ENCODE peak calls at places on chromosomes 6 and 20, in seven cellular contexts. One of them, this sample, is unnamed.

GRCh38 chr20:6916938-6917337 is 149.5 kb downstream of the BMP2 start:
- DNase-seq in dorsolateral prefrontal cortex: no peak
- DNase-seq in OCI-LY7: no peak
- DNase-seq in lower leg skin: no peak
- DNase-seq in esophagus muscularis mucosa: no peak
- DNase-seq in choroid plexus epithelial cell: no peak
- DNase-seq in IMR-90: no peak
- DNase-seq in this sample: no peak

GRCh38 chr6:80338201-80338836 is 231.8 kb downstream of the BCKDHB start:
- DNase-seq in choroid plexus epithelial cell: peak
- DNase-seq in lower leg skin: no peak
- DNase-seq in OCI-LY7: peak
- DNase-seq in esophagus muscularis mucosa: no peak
- DNase-seq in IMR-90: peak
- DNase-seq in dorsolateral prefrontal cortex: peak
- DNase-seq in this sample: peak

GRCh38 chr20:17857639-17858449 is 110.8 kb downstream of the SNX5 start:
- DNase-seq in lower leg skin: no peak
- DNase-seq in IMR-90: no peak
- DNase-seq in dorsolateral prefrontal cortex: no peak
- DNase-seq in esophagus muscularis mucosa: no peak
- DNase-seq in choroid plexus epithelial cell: no peak
- DNase-seq in OCI-LY7: no peak
- DNase-seq in this sample: no peak

GRCh38 chr20:50595988-50596693 is 86.0 kb downstream of the PTPN1 start:
- DNase-seq in dorsolateral prefrontal cortex: no peak
- DNase-seq in OCI-LY7: no peak
- DNase-seq in choroid plexus epithelial cell: peak
- DNase-seq in esophagus muscularis mucosa: no peak
- DNase-seq in lower leg skin: no peak
- DNase-seq in IMR-90: peak
- DNase-seq in this sample: no peak

GRCh38 chr6:90471297-90471696 is 115.6 kb downstream of the MAP3K7 start:
- DNase-seq in choroid plexus epithelial cell: no peak
- DNase-seq in dorsolateral prefrontal cortex: no peak
- DNase-seq in OCI-LY7: no peak
- DNase-seq in lower leg skin: no peak
- DNase-seq in esophagus muscularis mucosa: no peak
- DNase-seq in IMR-90: no peak
- DNase-seq in this sample: no peak

GRCh38 chr20:35978041-35978513 is 9.7 kb downstream of the CNBD2 start:
- DNase-seq in lower leg skin: peak
- DNase-seq in IMR-90: peak
- DNase-seq in dorsolateral prefrontal cortex: no peak
- DNase-seq in OCI-LY7: no peak
- DNase-seq in esophagus muscularis mucosa: no peak
- DNase-seq in choroid plexus epithelial cell: peak
- DNase-seq in this sample: no peak

GRCh38 chr6:150535818-150536220 is 63.9 kb upstream of the PLEKHG1 start:
- DNase-seq in esophagus muscularis mucosa: no peak
- DNase-seq in lower leg skin: no peak
- DNase-seq in dorsolateral prefrontal cortex: no peak
- DNase-seq in IMR-90: no peak
- DNase-seq in choroid plexus epithelial cell: no peak
- DNase-seq in OCI-LY7: no peak
- DNase-seq in this sample: no peak

GRCh38 chr6:82904860-82905259 is 160.8 kb downstream of the UBE3D start:
- DNase-seq in IMR-90: no peak
- DNase-seq in choroid plexus epithelial cell: no peak
- DNase-seq in lower leg skin: no peak
- DNase-seq in OCI-LY7: no peak
- DNase-seq in dorsolateral prefrontal cortex: no peak
- DNase-seq in esophagus muscularis mucosa: no peak
- DNase-seq in this sample: no peak

GRCh38 chr6:34709386-34709785 is 12.8 kb upstream of the ILRUN start:
- DNase-seq in esophagus muscularis mucosa: no peak
- DNase-seq in OCI-LY7: no peak
- DNase-seq in choroid plexus epithelial cell: peak
- DNase-seq in dorsolateral prefrontal cortex: peak
- DNase-seq in lower leg skin: no peak
- DNase-seq in IMR-90: peak
- DNase-seq in this sample: peak

GRCh38 chr6:75528423-75528822 is 34.8 kb upstream of the FILIP1 start:
- DNase-seq in esophagus muscularis mucosa: no peak
- DNase-seq in lower leg skin: no peak
- DNase-seq in choroid plexus epithelial cell: no peak
- DNase-seq in IMR-90: peak
- DNase-seq in OCI-LY7: no peak
- DNase-seq in dorsolateral prefrontal cortex: no peak
- DNase-seq in this sample: peak

GRCh38 chr20:12207875-12208274 is 290.2 kb downstream of the BTBD3 start:
- DNase-seq in dorsolateral prefrontal cortex: no peak
- DNase-seq in IMR-90: peak
- DNase-seq in OCI-LY7: peak
- DNase-seq in lower leg skin: no peak
- DNase-seq in choroid plexus epithelial cell: peak
- DNase-seq in esophagus muscularis mucosa: no peak
- DNase-seq in this sample: peak

GRCh38 chr20:57662028-57662312 is 41.7 kb upstream of the ZBP1 start:
- DNase-seq in OCI-LY7: no peak
- DNase-seq in IMR-90: no peak
- DNase-seq in lower leg skin: peak
- DNase-seq in esophagus muscularis mucosa: no peak
- DNase-seq in choroid plexus epithelial cell: no peak
- DNase-seq in dorsolateral prefrontal cortex: no peak
- DNase-seq in this sample: no peak

GRCh38 chr6:39824030-39824926 is 32.1 kb downstream of the DAAM2 start:
- DNase-seq in OCI-LY7: no peak
- DNase-seq in dorsolateral prefrontal cortex: no peak
- DNase-seq in IMR-90: no peak
- DNase-seq in lower leg skin: no peak
- DNase-seq in choroid plexus epithelial cell: no peak
- DNase-seq in esophagus muscularis mucosa: no peak
- DNase-seq in this sample: no peak

GRCh38 chr20:2559641-2560040 is 23.3 kb downstream of the TMC2 start:
- DNase-seq in IMR-90: no peak
- DNase-seq in dorsolateral prefrontal cortex: no peak
- DNase-seq in choroid plexus epithelial cell: no peak
- DNase-seq in esophagus muscularis mucosa: no peak
- DNase-seq in OCI-LY7: no peak
- DNase-seq in lower leg skin: no peak
- DNase-seq in this sample: no peak

GRCh38 chr6:123715243-123715863 is 78.6 kb upstream of the TRDN start:
- DNase-seq in OCI-LY7: peak
- DNase-seq in choroid plexus epithelial cell: peak
- DNase-seq in IMR-90: no peak
- DNase-seq in esophagus muscularis mucosa: no peak
- DNase-seq in lower leg skin: no peak
- DNase-seq in dorsolateral prefrontal cortex: no peak
- DNase-seq in this sample: no peak

GRCh38 chr20:1804554-1804956 is 90.7 kb upstream of the SIRPA start:
- DNase-seq in choroid plexus epithelial cell: no peak
- DNase-seq in lower leg skin: peak
- DNase-seq in IMR-90: no peak
- DNase-seq in dorsolateral prefrontal cortex: no peak
- DNase-seq in esophagus muscularis mucosa: no peak
- DNase-seq in OCI-LY7: no peak
- DNase-seq in this sample: no peak

GRCh38 chr6:121780325-121781313 is 345.2 kb downstream of the GJA1 start:
- DNase-seq in lower leg skin: peak
- DNase-seq in dorsolateral prefrontal cortex: peak
- DNase-seq in IMR-90: peak
- DNase-seq in OCI-LY7: no peak
- DNase-seq in esophagus muscularis mucosa: peak
- DNase-seq in choroid plexus epithelial cell: peak
- DNase-seq in this sample: peak

GRCh38 chr6:22149081-22149480 is 147.8 kb downstream of the PRL start:
- DNase-seq in esophagus muscularis mucosa: no peak
- DNase-seq in OCI-LY7: no peak
- DNase-seq in lower leg skin: no peak
- DNase-seq in dorsolateral prefrontal cortex: no peak
- DNase-seq in IMR-90: no peak
- DNase-seq in choroid plexus epithelial cell: no peak
- DNase-seq in this sample: no peak

GRCh38 chr6:36742146-36742545 is 44.5 kb downstream of the RAB44 start:
- DNase-seq in lower leg skin: no peak
- DNase-seq in choroid plexus epithelial cell: no peak
- DNase-seq in IMR-90: no peak
- DNase-seq in esophagus muscularis mucosa: no peak
- DNase-seq in OCI-LY7: no peak
- DNase-seq in dorsolateral prefrontal cortex: no peak
- DNase-seq in this sample: no peak

GRCh38 chr6:26195376-26195923 is 108.2 kb downstream of the HFE start:
- DNase-seq in IMR-90: peak
- DNase-seq in OCI-LY7: peak
- DNase-seq in esophagus muscularis mucosa: peak
- DNase-seq in lower leg skin: peak
- DNase-seq in dorsolateral prefrontal cortex: peak
- DNase-seq in choroid plexus epithelial cell: peak
- DNase-seq in this sample: peak
- H3K4me3 ChIP-seq in IMR-90: peak
- H3K4me3 ChIP-seq in OCI-LY7: peak
- H3K4me3 ChIP-seq in esophagus muscularis mucosa: peak
- H3K4me3 ChIP-seq in lower leg skin: peak
- H3K4me3 ChIP-seq in dorsolateral prefrontal cortex: peak
- H3K4me3 ChIP-seq in choroid plexus epithelial cell: peak
- H3K4me3 ChIP-seq in this sample: peak

GRCh38 chr6:2485116-2485515 is 239.7 kb upstream of the GMDS start:
- DNase-seq in dorsolateral prefrontal cortex: no peak
- DNase-seq in lower leg skin: no peak
- DNase-seq in OCI-LY7: no peak
- DNase-seq in choroid plexus epithelial cell: no peak
- DNase-seq in esophagus muscularis mucosa: no peak
- DNase-seq in IMR-90: no peak
- DNase-seq in this sample: no peak

GRCh38 chr6:2480267-2480966 is 235.0 kb upstream of the GMDS start:
- DNase-seq in esophagus muscularis mucosa: no peak
- DNase-seq in lower leg skin: no peak
- DNase-seq in IMR-90: no peak
- DNase-seq in dorsolateral prefrontal cortex: peak
- DNase-seq in choroid plexus epithelial cell: peak
- DNase-seq in OCI-LY7: no peak
- DNase-seq in this sample: no peak

GRCh38 chr6:2478200-2478599 is 232.8 kb upstream of the GMDS start:
- DNase-seq in choroid plexus epithelial cell: peak
- DNase-seq in OCI-LY7: no peak
- DNase-seq in lower leg skin: no peak
- DNase-seq in IMR-90: peak
- DNase-seq in esophagus muscularis mucosa: no peak
- DNase-seq in dorsolateral prefrontal cortex: no peak
- DNase-seq in this sample: peak

GRCh38 chr6:2481307-2481706 is 235.9 kb upstream of the GMDS start:
- DNase-seq in esophagus muscularis mucosa: no peak
- DNase-seq in IMR-90: no peak
- DNase-seq in choroid plexus epithelial cell: no peak
- DNase-seq in dorsolateral prefrontal cortex: no peak
- DNase-seq in lower leg skin: no peak
- DNase-seq in OCI-LY7: no peak
- DNase-seq in this sample: no peak

DNA sequence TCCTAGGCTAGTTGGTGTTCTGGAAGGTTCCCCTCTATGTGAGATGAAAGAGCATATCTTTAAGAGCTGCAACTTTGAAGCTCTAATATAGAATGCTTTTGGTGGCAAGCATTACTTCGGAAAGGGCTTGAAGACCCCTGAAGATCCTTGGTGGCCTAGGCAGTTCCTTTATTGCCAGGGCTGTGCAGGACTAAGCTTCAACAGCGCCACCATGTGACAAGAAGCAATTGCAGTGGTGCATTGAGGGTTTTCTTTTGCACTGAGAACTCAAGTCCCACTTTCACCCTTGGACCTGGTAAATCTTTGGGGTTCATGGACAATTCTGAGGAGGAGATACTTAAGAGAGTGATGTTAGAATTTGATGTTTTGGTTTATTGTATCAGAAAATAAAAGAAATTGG is 237.4 kb upstream of the GMDS start:
- DNase-seq in dorsolateral prefrontal cortex: no peak
- DNase-seq in lower leg skin: no peak
- DNase-seq in IMR-90: no peak
- DNase-seq in choroid plexus epithelial cell: no peak
- DNase-seq in esophagus muscularis mucosa: no peak
- DNase-seq in OCI-LY7: peak
- DNase-seq in this sample: no peak
- TF ChIP-seq CTCF in dorsolateral prefrontal cortex: no peak
- TF ChIP-seq CTCF in lower leg skin: no peak
- TF ChIP-seq CTCF in IMR-90: no peak
- TF ChIP-seq CTCF in choroid plexus epithelial cell: peak
- TF ChIP-seq CTCF in esophagus muscularis mucosa: no peak
- TF ChIP-seq CTCF in OCI-LY7: peak
- TF ChIP-seq CTCF in this sample: peak

DNA sequence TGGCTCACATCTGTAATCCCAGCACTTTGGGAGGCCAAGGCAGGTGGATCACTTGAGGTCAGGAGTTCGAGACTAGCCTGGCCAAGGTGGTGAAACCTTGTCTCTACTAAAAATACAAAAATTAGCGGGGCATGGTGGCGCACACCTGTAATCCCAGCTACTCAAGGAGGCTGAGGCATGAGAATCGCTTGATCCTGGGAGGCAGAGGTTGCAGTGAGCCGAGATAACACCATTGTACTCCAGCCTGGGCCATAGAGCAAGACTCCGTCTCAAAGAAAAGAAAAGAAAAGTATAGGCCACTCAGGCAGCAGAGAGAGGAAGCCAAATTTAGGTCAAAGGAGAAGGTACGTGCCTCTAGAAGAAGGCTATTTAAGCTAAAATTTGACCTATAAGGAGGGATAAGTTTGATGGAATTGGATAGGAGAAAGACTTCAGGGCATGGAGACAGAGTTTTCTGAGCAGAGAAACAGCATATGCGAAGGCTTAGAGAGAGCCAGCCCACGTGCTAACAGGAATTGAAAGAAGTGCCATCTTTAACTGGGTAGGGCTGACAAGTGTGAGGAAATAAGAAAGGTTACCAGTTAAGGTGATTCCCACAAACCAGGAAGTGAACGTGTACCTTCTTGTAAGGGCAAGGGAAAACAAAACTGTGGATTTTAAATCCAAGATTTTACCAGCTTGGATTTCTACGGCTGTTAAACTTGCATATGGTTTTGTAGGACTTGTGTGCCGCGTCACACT is 113.8 kb downstream of the IPCEF1 start:
- DNase-seq in choroid plexus epithelial cell: no peak
- DNase-seq in OCI-LY7: no peak
- DNase-seq in IMR-90: no peak
- DNase-seq in esophagus muscularis mucosa: no peak
- DNase-seq in lower leg skin: no peak
- DNase-seq in dorsolateral prefrontal cortex: no peak
- DNase-seq in this sample: no peak
- H3K4me3 ChIP-seq in choroid plexus epithelial cell: no peak
- H3K4me3 ChIP-seq in OCI-LY7: no peak
- H3K4me3 ChIP-seq in IMR-90: no peak
- H3K4me3 ChIP-seq in esophagus muscularis mucosa: no peak
- H3K4me3 ChIP-seq in lower leg skin: no peak
- H3K4me3 ChIP-seq in dorsolateral prefrontal cortex: no peak
- H3K4me3 ChIP-seq in this sample: no peak

DNA sequence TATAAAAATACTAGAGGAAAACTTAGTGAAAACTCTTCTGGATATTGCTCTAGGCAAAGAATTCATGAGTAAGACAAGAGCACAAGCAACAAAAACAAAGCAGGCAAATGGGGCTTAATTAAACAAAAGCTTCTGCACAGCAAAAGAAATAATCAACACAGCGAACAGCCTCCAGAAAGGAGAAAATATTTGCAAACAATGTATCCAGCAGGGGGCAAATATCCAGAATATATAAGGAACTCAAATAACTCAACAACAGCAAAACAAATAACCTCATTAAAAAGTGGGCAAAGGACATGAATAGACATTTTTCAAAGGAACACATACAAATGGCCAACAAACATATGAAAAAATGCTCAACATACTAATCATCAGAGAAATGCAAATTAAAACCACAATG is 17.1 kb upstream of the HECA start:
- DNase-seq in OCI-LY7: no peak
- DNase-seq in choroid plexus epithelial cell: peak
- DNase-seq in esophagus muscularis mucosa: no peak
- DNase-seq in dorsolateral prefrontal cortex: no peak
- DNase-seq in lower leg skin: no peak
- DNase-seq in IMR-90: no peak
- DNase-seq in this sample: peak
- TF ChIP-seq CTCF in OCI-LY7: peak
- TF ChIP-seq CTCF in choroid plexus epithelial cell: no peak
- TF ChIP-seq CTCF in esophagus muscularis mucosa: no peak
- TF ChIP-seq CTCF in dorsolateral prefrontal cortex: no peak
- TF ChIP-seq CTCF in lower leg skin: no peak
- TF ChIP-seq CTCF in IMR-90: peak
- TF ChIP-seq CTCF in this sample: peak